ENCODE peak calls at places on chromosomes 11 and 22, in eight cellular contexts. Y, X, C, A, F, U, W and Q are unnamed samples.

GRCh38 chr11:29634248-29634647 is 382.6 kb downstream of the KCNA4 start:
- DNase-seq in F (no peak), X (no peak), C (no peak), A (no peak), U (no peak), Y (no peak), W (no peak), Q (no peak)

GRCh38 chr11:45205978-45206377 is 59.5 kb downstream of the PRDM11 start:
- DNase-seq in X (no peak), Y (no peak), C (no peak), U (no peak), F (no peak), A (no peak), W (no peak), Q (no peak)

GRCh38 chr22:22843848-22844247 is 43.8 kb upstream of the IGLL5 start:
- DNase-seq in Y (no peak), C (no peak), F (no peak), A (no peak), X (no peak), W (no peak), U (no peak), Q (no peak)

GRCh38 chr11:61149624-61150615 is 11.3 kb downstream of the VPS37C start:
- DNase-seq in W (no peak), A (no peak), U (no peak), F (no peak), X (no peak), Y (peak; percentile 64), C (no peak), Q (no peak)

GRCh38 chr11:92425127-92425526 is 200.5 kb downstream of the FAT3 start:
- DNase-seq in C (no peak), U (no peak), Y (no peak), W (no peak), A (no peak), X (no peak), F (no peak), Q (no peak)

GRCh38 chr22:33519140-33519973 is 400.9 kb downstream of the LARGE1 start:
- DNase-seq in U (peak; percentile 74), A (no peak), C (no peak), Y (peak; percentile 8), F (peak; percentile 50), X (peak; percentile 71), W (no peak), Q (peak; percentile 65)

GRCh38 chr22:44442186-44442465 is 55.9 kb downstream of the RTL6 start:
- DNase-seq in A (no peak), C (no peak), Y (no peak), W (no peak), X (no peak), U (no peak), F (no peak), Q (no peak)

GRCh38 chr11:75301131-75301530 is 50.3 kb downstream of the ARRB1 start:
- DNase-seq in Y (no peak), U (no peak), A (peak; percentile 71), C (no peak), F (no peak), X (no peak), W (no peak), Q (no peak)

DNA sequence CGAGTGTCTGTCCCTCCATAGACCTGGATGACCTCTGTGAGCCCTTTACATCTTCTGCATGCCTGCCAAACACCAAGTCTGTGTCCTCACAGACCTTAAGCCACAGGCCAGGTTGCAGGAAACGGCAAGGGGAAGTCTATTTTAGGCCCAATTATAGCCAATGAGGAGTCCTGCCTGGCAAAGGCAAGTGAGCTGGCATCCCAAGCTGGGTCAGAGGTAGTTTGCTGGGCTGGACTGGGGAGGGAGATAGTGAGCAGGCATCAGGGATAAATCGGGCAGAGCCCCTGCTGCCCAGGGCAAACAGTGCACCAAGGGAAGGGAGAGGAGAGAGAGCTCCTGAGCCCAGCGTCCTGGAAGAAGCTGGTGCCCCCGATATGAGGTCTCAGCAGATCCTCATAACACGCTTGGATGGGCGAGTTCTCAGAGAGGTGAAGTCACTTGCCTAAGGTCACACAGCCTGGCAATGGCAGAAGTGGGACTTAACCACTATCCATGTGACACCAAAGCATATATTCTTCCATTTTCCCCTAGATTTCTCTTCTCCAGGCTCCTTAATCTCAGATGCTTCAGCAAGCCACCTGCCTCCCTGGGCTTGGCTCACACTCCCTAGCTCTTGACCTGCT is 3.7 kb upstream of the RELT start:
- DNase-seq in Y (no peak), F (no peak), C (no peak), A (no peak), U (no peak), X (no peak), W (no peak), Q (no peak)
- TF ChIP-seq CTCF in Y (peak; percentile 7), F (no peak), C (no peak), A (no peak), U (no peak), X (peak; percentile 16), W (peak; percentile 47), Q (no peak)

DNA sequence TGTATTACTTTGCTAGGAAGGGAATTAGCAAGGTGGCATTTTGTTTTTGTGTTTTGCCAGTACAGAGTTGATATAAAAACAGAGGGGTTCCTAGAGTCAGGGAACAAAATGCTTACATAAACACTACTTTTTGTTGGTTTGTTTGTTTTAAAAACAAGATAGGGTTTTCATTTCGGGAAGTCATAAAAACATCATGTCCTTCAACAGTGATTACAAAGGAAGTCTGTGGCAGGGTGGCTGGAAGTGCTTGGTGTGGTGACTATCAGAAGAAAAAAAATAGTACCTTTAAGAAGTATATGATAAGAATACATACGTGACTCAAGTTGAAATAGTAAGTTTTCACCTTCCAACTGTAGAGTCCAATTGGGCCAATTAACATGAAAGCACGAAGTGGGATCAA is 1.2 kb upstream of the IL18 start:
- DNase-seq in C (no peak), F (no peak), A (no peak), W (no peak), U (no peak), X (no peak), Y (no peak), Q (no peak)
- TF ChIP-seq CTCF in C (no peak), F (no peak), A (no peak), W (no peak), U (no peak), X (no peak), Y (no peak), Q (no peak)

GRCh38 chr11:82900277-82901164 is at the start of gene PRCP:
- DNase-seq in U (peak; percentile 94), W (peak; percentile 54), C (peak; percentile 67), X (peak; percentile 95), A (peak; percentile 98), F (peak; percentile 79), Y (peak; percentile 91), Q (peak; percentile 88)

GRCh38 chr11:82902880-82903279 is 1.3 kb downstream of the DDIAS start:
- DNase-seq in W (no peak), X (no peak), C (no peak), Y (no peak), F (no peak), A (no peak), U (no peak), Q (no peak)

GRCh38 chr11:82902086-82902485 is 550 bp downstream of the DDIAS start:
- DNase-seq in F (no peak), C (no peak), X (no peak), A (no peak), Y (peak; percentile 47), U (no peak), W (no peak), Q (no peak)

GRCh38 chr11:82899957-82900276 is 313 bp downstream of the PRCP start:
- DNase-seq in Y (no peak), C (no peak), W (no peak), A (no peak), F (no peak), U (no peak), X (peak; percentile 18), Q (no peak)

DNA sequence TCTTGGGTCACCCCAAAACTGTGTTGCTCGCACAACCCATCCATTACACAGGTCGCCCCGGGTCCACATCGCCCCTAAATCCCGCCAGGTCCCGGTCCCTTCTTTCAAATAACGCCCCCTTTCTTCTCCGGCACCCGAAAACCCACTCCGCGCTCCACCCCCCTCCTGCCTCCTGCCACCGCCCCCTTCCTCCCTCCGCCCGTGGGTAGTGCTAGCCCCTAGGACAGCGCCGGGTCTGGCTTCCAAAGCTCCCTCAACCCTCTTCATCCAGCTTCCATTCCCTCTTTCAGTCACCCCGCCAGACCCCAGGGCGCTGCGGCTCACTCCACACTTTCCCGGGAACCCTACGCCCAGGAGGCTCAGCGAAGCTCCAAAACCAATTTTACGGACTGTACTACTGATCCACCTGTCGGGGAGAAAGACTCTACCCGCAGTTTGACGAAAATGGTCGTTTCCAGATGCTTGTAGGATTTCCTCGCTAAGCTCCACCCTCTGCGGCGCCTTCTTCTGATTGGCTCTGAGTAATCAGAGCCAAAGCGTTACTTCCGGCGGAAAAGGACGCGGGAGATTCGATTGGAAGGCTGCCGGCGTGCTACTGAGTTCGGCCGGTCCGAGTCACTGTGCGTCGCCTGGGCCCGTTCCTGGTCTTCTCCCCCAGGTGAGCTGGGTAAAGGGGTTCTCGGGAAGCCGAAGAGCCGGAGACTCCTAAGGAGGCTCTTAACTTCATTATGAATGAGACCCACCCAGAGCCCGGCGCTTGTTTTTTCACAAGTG is at the start of gene DDIAS:
- DNase-seq in X (peak; percentile 99), C (peak; percentile 83), Y (peak; percentile 94), A (peak; percentile 94), U (peak; percentile 91), F (peak; percentile 98), W (peak; percentile 87), Q (peak; percentile 89)
- TF ChIP-seq CTCF in X (no peak), C (no peak), Y (peak; percentile 0), A (no peak), U (no peak), F (peak; percentile 4), W (no peak), Q (no peak)

GRCh38 chr11:12403122-12403994 is 26.0 kb downstream of the PARVA start:
- DNase-seq in F (no peak), X (no peak), U (no peak), C (no peak), A (no peak), W (no peak), Y (no peak), Q (no peak)

GRCh38 chr11:12404461-12404860 is 27.1 kb downstream of the PARVA start:
- DNase-seq in Y (no peak), W (no peak), F (no peak), U (no peak), C (no peak), X (no peak), A (no peak), Q (no peak)

GRCh38 chr11:12402691-12403120 is 25.3 kb downstream of the PARVA start:
- DNase-seq in C (no peak), Y (no peak), U (no peak), A (no peak), W (no peak), F (no peak), X (no peak), Q (no peak)

GRCh38 chr11:12403995-12404345 is 26.6 kb downstream of the PARVA start:
- DNase-seq in W (no peak), U (no peak), X (no peak), C (no peak), A (no peak), F (no peak), Y (no peak), Q (no peak)

DNA sequence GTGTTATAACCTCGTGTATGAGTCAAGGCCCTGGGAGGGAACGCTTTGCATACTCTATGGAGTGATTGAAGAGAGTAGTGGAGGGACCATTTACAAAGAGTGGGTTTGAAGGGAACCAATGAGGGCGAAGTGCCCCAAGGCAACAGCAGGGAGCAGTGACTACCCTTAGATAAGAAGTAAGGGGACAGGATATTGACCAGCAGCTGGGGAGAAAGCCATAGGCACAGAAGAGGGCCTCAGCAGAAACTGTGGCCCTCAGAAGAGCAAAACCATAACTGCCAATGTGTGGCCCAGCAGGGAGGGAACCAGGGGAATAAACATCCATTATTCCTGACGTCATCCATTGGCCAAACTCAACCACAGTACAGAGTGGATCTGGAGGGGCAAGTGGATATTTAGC is 24.7 kb downstream of the PARVA start:
- DNase-seq in U (no peak), A (no peak), Y (no peak), X (no peak), F (no peak), C (no peak), W (no peak), Q (no peak)
- TF ChIP-seq CTCF in U (no peak), A (no peak), Y (no peak), X (no peak), F (no peak), C (no peak), W (no peak), Q (no peak)